ENCODE peak calls at places on chromosome 20, in five cellular contexts. M, H, L, E and G are unnamed samples.

GRCh38 chr20:16587066-16587465 is 13.8 kb upstream of the KIF16B start:
- DNase-seq in L (no peak), E (no peak), M (no peak), H (no peak), G (no peak)

GRCh38 chr20:11651138-11651537 is 266.6 kb upstream of the BTBD3 start:
- DNase-seq in M (no peak), E (no peak), H (no peak), L (no peak), G (no peak)

GRCh38 chr20:37363221-37364012 is 17.5 kb downstream of the SRC start:
- DNase-seq in M (no peak), E (peak), H (no peak), L (no peak), G (no peak)

GRCh38 chr20:3721912-3722311 is 9.5 kb upstream of the SIGLEC1 start:
- DNase-seq in H (no peak), L (no peak), M (no peak), E (no peak), G (no peak)

GRCh38 chr20:17456226-17456625 is 75.0 kb downstream of the BFSP1 start:
- DNase-seq in M (no peak), L (no peak), E (no peak), H (no peak), G (no peak)

GRCh38 chr20:44532248-44532980 is 10.5 kb upstream of the SERINC3 start:
- DNase-seq in E (no peak), L (no peak), M (no peak), H (peak), G (no peak)

GRCh38 chr20:13029687-13030510 is 21.1 kb downstream of the SPTLC3 start:
- DNase-seq in H (no peak), M (no peak), L (no peak), E (no peak), G (no peak)

GRCh38 chr20:40251284-40251932 is 437.6 kb downstream of the MAFB start:
- DNase-seq in E (peak), M (no peak), L (no peak), H (peak), G (no peak)

GRCh38 chr20:3235661-3236324 is 3.2 kb downstream of the SLC4A11 start:
- DNase-seq in L (no peak), M (no peak), E (no peak), H (no peak), G (no peak)

GRCh38 chr20:3092611-3093379 is 8.3 kb upstream of the AVP start:
- DNase-seq in L (no peak), M (no peak), H (peak), E (peak), G (no peak)

GRCh38 chr20:45392733-45393132 is 14.6 kb upstream of the TP53TG5 start:
- DNase-seq in L (no peak), E (no peak), M (no peak), H (no peak), G (no peak)

GRCh38 chr20:43320536-43320935 is 130.8 kb upstream of the PTPRT start:
- DNase-seq in L (no peak), H (peak), E (no peak), M (no peak), G (no peak)

GRCh38 chr20:47187450-47188195 is 168.9 kb downstream of the ZMYND8 start:
- DNase-seq in E (no peak), M (no peak), L (no peak), H (no peak), G (no peak)

GRCh38 chr20:10454135-10454750 is 19.1 kb downstream of the SLX4IP start:
- DNase-seq in H (no peak), L (no peak), M (no peak), E (no peak), G (no peak)

GRCh38 chr20:34794006-34794585 is 31.4 kb downstream of the NCOA6 start:
- DNase-seq in L (no peak), M (no peak), H (no peak), E (no peak), G (no peak)

GRCh38 chr20:7540923-7541322 is 399.3 kb downstream of the HAO1 start:
- DNase-seq in M (no peak), H (no peak), E (no peak), L (no peak), G (no peak)

GRCh38 chr20:36385503-36385902 is 79.4 kb downstream of the DLGAP4 start:
- DNase-seq in M (no peak), L (no peak), E (no peak), H (peak), G (no peak)

GRCh38 chr20:36941403-36941835 is 10.1 kb downstream of the SAMHD1 start:
- DNase-seq in E (no peak), L (no peak), M (no peak), H (no peak), G (no peak)

GRCh38 chr20:20490673-20491072 is 122.8 kb downstream of the INSM1 start:
- DNase-seq in H (no peak), M (no peak), E (no peak), L (no peak), G (no peak)

GRCh38 chr20:49422176-49422575 is 60.3 kb downstream of the KCNB1 start:
- DNase-seq in H (no peak), M (no peak), L (no peak), E (no peak), G (no peak)